ENCODE peak calls at places on chromosomes 3 and 15, in six cellular contexts. K is right cardiac atrium, C is PC-3, W is A549, M is tibial artery, O is left ventricle myocardium inferior. Q is an unnamed sample.
A peak's percentile ranks its signal among the peaks of the same experiment; 100 is the strongest.

GRCh38 chr3:139312416-139312815 is 31.4 kb upstream of the MRPS22 start:
- DNase-seq in O (no peak), C (no peak), K (no peak), W (no peak), M (no peak), Q (no peak)

GRCh38 chr3:194769020-194769643 is 83.4 kb downstream of the FAM43A start:
- DNase-seq in O (peak; percentile 92), M (peak; percentile 98), W (peak; percentile 83), K (peak; percentile 93), C (peak; percentile 97), Q (peak; percentile 85)

GRCh38 chr3:56785499-56785898 is 16.2 kb downstream of the ARHGEF3 start:
- DNase-seq in W (no peak), O (no peak), M (no peak), K (no peak), C (no peak), Q (no peak)

GRCh38 chr3:35120026-35120425 is 519.3 kb upstream of the ARPP21 start:
- DNase-seq in M (no peak), W (no peak), O (no peak), K (no peak), C (no peak), Q (no peak)

GRCh38 chr3:32423534-32423933 is 31.9 kb downstream of the CMTM7 start:
- DNase-seq in K (no peak), O (no peak), W (no peak), C (no peak), M (no peak), Q (no peak)

GRCh38 chr3:88988906-88989305 is 118.5 kb upstream of the EPHA3 start:
- DNase-seq in W (no peak), K (no peak), M (no peak), C (peak; percentile 37), O (no peak), Q (no peak)

GRCh38 chr3:189900578-189900977 is 220.1 kb downstream of the P3H2 start:
- DNase-seq in M (no peak), W (no peak), C (peak; percentile 35), K (no peak), O (no peak), Q (no peak)

GRCh38 chr3:18556503-18556902 is 131.4 kb upstream of the SATB1 start:
- DNase-seq in C (peak; percentile 76), W (no peak), M (no peak), K (no peak), O (no peak), Q (no peak)

GRCh38 chr3:116242825-116243224 is 202.5 kb downstream of the LSAMP start:
- DNase-seq in C (no peak), M (no peak), W (no peak), O (no peak), K (no peak), Q (no peak)

GRCh38 chr3:37741644-37742043 is 120.0 kb upstream of the CTDSPL start:
- DNase-seq in C (peak; percentile 58), K (peak; percentile 48), M (peak; percentile 64), O (peak; percentile 63), W (peak; percentile 40), Q (no peak)

GRCh38 chr3:52670621-52671521 is 14.8 kb downstream of the PBRM1 start:
- DNase-seq in K (no peak), C (peak; percentile 99), O (no peak), M (peak; percentile 36), W (peak; percentile 55), Q (peak; percentile 77)

GRCh38 chr3:30578479-30578878 is 27.9 kb upstream of the TGFBR2 start:
- DNase-seq in C (peak; percentile 94), W (no peak), M (peak; percentile 54), O (no peak), K (peak; percentile 25), Q (peak; percentile 19)

GRCh38 chr3:74465652-74466415 is 148.6 kb downstream of the CNTN3 start:
- DNase-seq in O (no peak), C (no peak), W (no peak), K (no peak), M (no peak), Q (no peak)

GRCh38 chr3:43994594-43995077 is 247.1 kb upstream of the TOPAZ1 start:
- DNase-seq in M (no peak), O (no peak), W (no peak), C (no peak), K (no peak), Q (no peak)

GRCh38 chr15:40367673-40368611 is 9.9 kb downstream of the DISP2 start:
- DNase-seq in K (peak; percentile 85), O (peak; percentile 82), M (peak; percentile 74), C (peak; percentile 88), W (peak; percentile 70), Q (peak; percentile 67)

GRCh38 chr15:51735611-51736010 is 1.8 kb downstream of the LYSMD2 start:
- DNase-seq in O (no peak), C (no peak), M (no peak), K (no peak), W (no peak), Q (no peak)

GRCh38 chr3:127448161-127448561 is 142.4 kb downstream of the TPRA1 start:
- DNase-seq in M (peak; percentile 18), C (no peak), O (no peak), K (no peak), W (no peak), Q (no peak)

GRCh38 chr15:90845201-90845949 is 23.0 kb upstream of the FURIN start:
- DNase-seq in K (peak; percentile 22), O (no peak), C (peak; percentile 86), M (no peak), W (peak; percentile 46), Q (no peak)

GRCh38 chr3:36764704-36765038 is 318 bp upstream of the DCLK3 start:
- DNase-seq in M (no peak), O (no peak), C (no peak), W (no peak), K (no peak), Q (no peak)

GRCh38 chr3:52195823-52196331 is 2.1 kb upstream of the ALAS1 start:
- DNase-seq in K (peak; percentile 50), W (no peak), M (peak; percentile 32), O (peak; percentile 31), C (peak; percentile 44), Q (no peak)

GRCh38 chr3:55824406-55824805 is 337.3 kb upstream of the WNT5A start:
- DNase-seq in O (no peak), W (no peak), K (no peak), C (no peak), M (no peak), Q (no peak)

GRCh38 chr3:193297421-193297820 is 56.4 kb downstream of the PLAAT1 start:
- DNase-seq in C (peak; percentile 28), M (no peak), O (no peak), W (no peak), K (no peak), Q (no peak)

GRCh38 chr3:32405155-32405554 is 13.5 kb downstream of the CMTM7 start:
- DNase-seq in K (no peak), M (no peak), C (no peak), W (no peak), O (no peak), Q (no peak)

GRCh38 chr3:66110840-66111239 is 72.1 kb upstream of the MAGI1 start:
- DNase-seq in K (no peak), O (no peak), M (no peak), C (no peak), W (no peak), Q (no peak)

GRCh38 chr3:111732248-111732879 is 126.7 kb upstream of the PHLDB2 start:
- DNase-seq in K (no peak), M (no peak), O (no peak), C (no peak), W (no peak), Q (no peak)

GRCh38 chr3:41329881-41330280 is 130.6 kb downstream of the CTNNB1 start:
- DNase-seq in C (no peak), O (no peak), W (no peak), M (no peak), K (no peak), Q (no peak)

GRCh38 chr3:156620260-156620659 is 54.1 kb upstream of the TIPARP start:
- DNase-seq in K (no peak), O (no peak), C (peak; percentile 23), M (no peak), W (no peak), Q (no peak)

DNA sequence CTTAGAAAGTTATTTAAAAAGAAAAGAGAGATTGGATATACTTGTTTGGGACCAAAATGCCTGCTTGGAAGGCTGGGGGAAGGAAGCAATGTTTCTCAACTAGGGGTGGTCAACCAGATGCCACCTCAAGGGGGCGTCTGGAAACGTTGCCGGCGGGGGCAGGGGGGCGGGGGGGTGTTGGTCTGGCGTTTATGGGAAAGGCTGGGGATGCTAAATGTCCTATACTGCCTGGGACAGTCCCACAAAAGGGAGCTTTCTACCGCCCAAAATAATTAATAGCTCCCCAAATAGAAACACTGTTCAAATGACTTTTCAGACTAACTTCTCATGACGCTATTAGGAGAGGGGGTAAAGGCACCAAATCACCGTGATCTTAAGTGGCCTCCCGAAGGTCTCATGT is 2.2 kb downstream of the POLG start:
- DNase-seq in W (peak; percentile 77), M (no peak), K (no peak), O (no peak), C (peak; percentile 14), Q (no peak)
- H3K4me3 ChIP-seq in W (no peak overlapping the region), M (peak overlapping the region; percentile 90), K (no peak overlapping the region), O (peak overlapping the region; percentile 93), C (peak overlapping the region; percentile 80), Q (peak overlapping the region; percentile 76)

GRCh38 chr15:74535388-74536084 is 5.5 kb upstream of the ARID3B start:
- DNase-seq in W (no peak), C (peak; percentile 47), K (no peak), O (no peak), M (no peak), Q (no peak)
- H3K4me3 ChIP-seq in W (no peak overlapping the region), C (no peak overlapping the region), K (no peak overlapping the region), O (no peak overlapping the region), M (no peak overlapping the region), Q (no peak overlapping the region)

GRCh38 chr3:123952844-123953520 is 8.0 kb downstream of the CCDC14 start:
- DNase-seq in O (no peak), K (no peak), M (no peak), W (no peak), C (no peak), Q (no peak)
- H3K4me3 ChIP-seq in O (no peak overlapping the region), K (no peak overlapping the region), M (no peak overlapping the region), W (no peak overlapping the region), C (no peak overlapping the region), Q (no peak overlapping the region)

DNA sequence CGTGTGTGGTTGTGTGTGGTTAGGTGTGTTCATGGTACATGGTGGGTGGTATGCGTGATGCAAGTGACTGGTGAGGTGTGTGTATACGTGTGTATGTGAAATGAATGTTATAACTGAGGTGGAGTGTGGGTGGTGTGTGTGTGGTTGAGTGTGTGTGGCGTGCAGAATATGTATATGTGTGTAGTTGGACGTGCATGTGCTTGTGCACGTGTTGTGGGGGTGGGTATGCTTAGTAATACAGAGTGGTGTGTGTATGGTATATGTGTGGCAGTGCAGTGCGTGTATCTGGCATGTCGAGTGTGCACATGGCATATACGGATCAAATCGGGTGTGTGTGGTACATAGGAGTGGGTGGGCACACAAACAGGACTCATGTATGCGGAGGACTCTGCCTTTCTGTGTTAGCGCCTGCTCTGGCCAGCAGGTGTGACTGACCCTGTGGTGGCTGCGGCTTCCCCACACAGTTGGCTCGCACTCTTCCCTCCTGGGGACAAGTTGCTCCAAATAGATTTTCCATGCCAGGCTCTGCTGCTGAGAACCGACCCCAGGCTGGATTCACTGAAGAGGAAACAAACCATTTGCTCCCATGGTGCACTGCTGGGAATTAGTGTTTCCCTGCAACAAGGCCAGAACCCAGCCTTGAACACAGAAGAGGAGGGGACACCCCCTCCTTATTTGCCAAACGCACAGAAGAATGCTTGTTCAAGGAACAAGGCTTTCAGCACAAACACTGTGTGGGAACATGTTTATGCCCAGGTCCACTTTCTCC is 1.2 kb upstream of the C3orf70 start:
- DNase-seq in O (no peak), M (no peak), W (no peak), K (no peak), C (no peak), Q (no peak)
- H3K4me3 ChIP-seq in O (peak overlapping the region; percentile 74), M (peak overlapping the region; percentile 72), W (no peak overlapping the region), K (no peak overlapping the region), C (no peak overlapping the region), Q (peak overlapping the region; percentile 92)

Q was measured in ascending aorta.